ENCODE peak calls at places on chromosomes 6 and 20, in five cellular contexts. B, M, Q, F and T are unnamed samples.

GRCh38 chr6:10383312-10384063 is 31.4 kb downstream of the TFAP2A start:
- DNase-seq in F (no peak), M (peak), B (no peak), Q (peak), T (peak)

GRCh38 chr20:4247898-4248858 is 232.8 kb upstream of the RNF24 start:
- DNase-seq in Q (no peak), M (no peak), B (no peak), F (no peak), T (no peak)

GRCh38 chr20:4805663-4806449 is 84.1 kb downstream of the PRND start:
- DNase-seq in M (no peak), F (no peak), B (no peak), Q (no peak), T (no peak)

GRCh38 chr20:38434310-38434741 is 802 bp downstream of the SNHG17 start:
- DNase-seq in B (peak), Q (no peak), F (no peak), M (peak), T (no peak)

GRCh38 chr6:168121308-168121665 is 42.3 kb upstream of the FRMD1 start:
- DNase-seq in Q (no peak), M (peak), B (no peak), F (peak), T (no peak)

GRCh38 chr6:168525114-168525513 is 84.1 kb downstream of the SMOC2 start:
- DNase-seq in B (no peak), M (no peak), F (no peak), Q (no peak), T (no peak)

GRCh38 chr6:112433457-112433856 is 86.3 kb downstream of the RFPL4B start:
- DNase-seq in M (no peak), F (no peak), B (no peak), Q (no peak), T (no peak)

GRCh38 chr6:165616116-165616515 is 46.9 kb downstream of the PDE10A start:
- DNase-seq in B (no peak), Q (no peak), M (no peak), F (no peak), T (no peak)

GRCh38 chr6:14758421-14759043 is 487.3 kb upstream of the JARID2 start:
- DNase-seq in F (no peak), B (no peak), M (no peak), Q (no peak), T (peak)

GRCh38 chr6:46773201-46773855 is 19.9 kb upstream of the MEP1A start:
- DNase-seq in M (no peak), F (no peak), B (no peak), Q (no peak), T (no peak)

GRCh38 chr20:14951707-14952106 is 614.3 kb upstream of the FLRT3 start:
- DNase-seq in M (no peak), F (no peak), B (no peak), Q (no peak), T (no peak)

GRCh38 chr6:84204011-84204410 is 23.4 kb downstream of the CEP162 start:
- DNase-seq in F (no peak), Q (no peak), B (no peak), M (no peak), T (no peak)

GRCh38 chr6:155154158-155154830 is 109.5 kb upstream of the CLDN20 start:
- DNase-seq in B (peak), F (no peak), Q (no peak), M (peak), T (no peak)

GRCh38 chr6:167860546-167861226 is 34.0 kb downstream of the AFDN start:
- DNase-seq in F (no peak), M (no peak), B (no peak), Q (no peak), T (no peak)

GRCh38 chr6:16761469-16762264 is 407 bp upstream of the ATXN1 start:
- DNase-seq in M (peak), F (peak), B (peak), Q (peak), T (peak)

GRCh38 chr6:160428069-160428430 is 79.9 kb downstream of the SLC22A3 start:
- DNase-seq in M (no peak), F (no peak), Q (no peak), B (no peak), T (no peak)

GRCh38 chr20:46651091-46651962 is at the start of gene SLC13A3:
- DNase-seq in Q (no peak), B (no peak), M (peak), F (peak), T (no peak)

GRCh38 chr20:63402860-63403220 is 41.7 kb upstream of the CHRNA4 start:
- DNase-seq in B (no peak), M (peak), Q (no peak), F (no peak), T (no peak)

GRCh38 chr6:134253681-134254080 is 64.2 kb downstream of the SGK1 start:
- DNase-seq in B (no peak), Q (no peak), F (no peak), M (peak), T (no peak)

GRCh38 chr6:44172759-44173500 is 14.3 kb downstream of the CAPN11 start:
- DNase-seq in F (peak), Q (peak), B (peak), M (peak), T (peak)

GRCh38 chr6:119079288-119079809 is 885 bp upstream of the FAM184A start:
- DNase-seq in M (no peak), F (no peak), B (no peak), Q (no peak), T (no peak)

GRCh38 chr6:13526718-13527668 is 39.6 kb upstream of the GFOD1 start:
- DNase-seq in M (peak), F (peak), B (no peak), Q (no peak), T (no peak)

GRCh38 chr6:16132909-16133308 is 4.0 kb downstream of the MYLIP start:
- DNase-seq in B (no peak), F (no peak), M (peak), Q (no peak), T (no peak)

GRCh38 chr6:65081713-65082210 is 625.3 kb downstream of the EYS start:
- DNase-seq in F (no peak), M (no peak), B (no peak), Q (no peak), T (no peak)

GRCh38 chr6:12058164-12058926 is 46.2 kb downstream of the HIVEP1 start:
- DNase-seq in F (no peak), Q (no peak), B (no peak), M (no peak), T (no peak)

GRCh38 chr20:33518071-33518470 is 28.2 kb downstream of the CBFA2T2 start:
- DNase-seq in M (no peak), Q (no peak), B (no peak), F (no peak), T (no peak)
- TF ChIP-seq JUND in M (no peak), Q (no peak), B (no peak), F (no peak), T (no peak)

DNA sequence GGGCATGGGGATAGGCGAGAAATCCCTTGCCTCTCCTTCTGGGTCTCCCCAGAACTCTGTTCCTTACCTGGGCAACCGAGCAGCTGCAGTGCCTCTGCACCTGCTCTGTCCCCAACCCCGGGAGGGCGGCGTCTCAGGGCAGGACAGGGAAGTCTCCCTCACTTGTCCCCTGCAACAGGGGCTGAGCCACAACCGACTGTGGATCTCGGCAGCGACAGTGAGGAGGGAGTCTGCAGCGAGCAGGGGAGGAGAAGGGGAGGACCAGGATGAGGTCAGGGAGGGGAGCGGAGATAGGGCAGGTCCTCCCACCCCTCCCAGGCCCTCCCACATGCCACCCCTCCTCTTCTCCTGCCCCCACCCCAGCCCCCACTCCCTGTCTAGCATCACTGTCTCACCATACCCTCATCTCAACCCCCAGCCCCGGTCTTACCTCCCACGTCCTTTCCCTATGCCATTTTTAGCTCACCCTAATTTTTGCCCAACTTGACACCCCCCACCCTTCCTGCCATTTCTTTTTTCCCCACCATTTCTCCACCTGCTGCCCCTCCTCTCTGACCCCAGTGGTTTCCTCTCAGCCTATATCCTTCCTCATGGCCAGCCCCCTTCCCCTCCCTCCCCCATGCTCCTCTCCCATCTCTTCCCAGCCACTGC is at the start of gene TNXB:
- DNase-seq in B (peak), Q (no peak), F (no peak), M (peak), T (no peak)
- TF ChIP-seq JUND in B (no peak), Q (no peak), F (no peak), M (no peak), T (no peak)

GRCh38 chr20:21202284-21202683 is 76.4 kb downstream of the KIZ start:
- DNase-seq in M (no peak), Q (peak), B (no peak), F (no peak), T (no peak)
- TF ChIP-seq JUND in M (no peak), Q (peak), B (no peak), F (no peak), T (no peak)

GRCh38 chr6:105651969-105652368 is 249.1 kb upstream of the PREP start:
- DNase-seq in F (no peak), B (no peak), Q (no peak), M (no peak), T (no peak)
- TF ChIP-seq JUND in F (no peak), B (no peak), Q (no peak), M (no peak), T (no peak)

DNA sequence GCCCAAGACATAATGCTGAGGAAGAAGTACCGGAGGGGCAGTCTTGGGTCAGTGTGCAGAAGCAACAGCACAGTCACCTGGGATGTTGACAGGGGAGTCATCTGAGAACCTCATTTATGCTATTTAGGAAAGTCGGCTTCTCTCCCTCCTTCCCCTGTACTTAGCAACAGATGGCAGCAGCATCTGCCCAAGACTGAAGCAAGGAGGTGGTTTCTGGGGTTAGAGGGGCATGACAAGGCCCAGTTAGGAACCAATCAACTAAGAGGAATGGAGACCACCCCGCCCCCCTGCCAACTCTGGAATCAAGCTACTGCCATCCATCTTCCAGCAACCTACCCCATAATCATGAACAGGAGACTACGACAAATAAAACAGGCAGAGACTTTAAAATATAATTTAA is 21.7 kb downstream of the RIPK1 start:
- DNase-seq in M (peak), B (no peak), Q (no peak), F (no peak), T (no peak)
- TF ChIP-seq JUND in M (no peak), B (no peak), Q (no peak), F (no peak), T (no peak)

GRCh38 chr6:106037060-106037459 is 49.1 kb upstream of the PRDM1 start:
- DNase-seq in B (no peak), M (no peak), F (no peak), Q (no peak), T (no peak)

GRCh38 chr6:106039836-106040592 is 46.1 kb upstream of the PRDM1 start:
- DNase-seq in Q (no peak), M (no peak), B (no peak), F (no peak), T (no peak)

GRCh38 chr6:106033806-106034205 is 52.3 kb upstream of the PRDM1 start:
- DNase-seq in B (no peak), F (no peak), M (no peak), Q (no peak), T (no peak)

GRCh38 chr6:106035655-106036054 is 50.5 kb upstream of the PRDM1 start:
- DNase-seq in F (no peak), M (no peak), Q (no peak), B (no peak), T (no peak)
- TF ChIP-seq JUND in F (no peak), M (no peak), Q (no peak), B (no peak), T (no peak)

DNA sequence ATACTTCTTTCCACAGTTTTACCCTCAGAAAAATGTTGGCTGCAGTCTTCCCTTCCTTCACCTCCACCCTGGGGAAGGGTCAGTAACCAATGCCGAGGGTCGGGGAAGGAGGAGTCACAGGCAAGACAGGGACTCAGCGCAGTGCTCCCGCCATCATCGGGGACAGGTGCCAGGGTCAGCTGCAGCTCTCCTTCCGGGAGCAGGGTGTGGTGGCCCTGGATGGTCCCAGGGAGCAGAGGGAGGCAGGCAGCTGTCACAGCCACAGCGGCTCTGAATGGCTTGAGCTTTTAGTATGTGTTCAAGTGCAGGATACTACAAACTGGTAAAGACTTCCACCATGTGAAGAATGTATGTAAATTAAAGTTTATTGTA is 26.0 kb upstream of the PI16 start:
- DNase-seq in M (no peak), B (no peak), Q (no peak), F (no peak), T (no peak)
- TF ChIP-seq JUND in M (no peak), B (no peak), Q (no peak), F (no peak), T (no peak)